ENCODE peak calls at places on chromosome 9, in nine cellular contexts. One of them, this sample, is unnamed.

GRCh38 chr9:94937214-94937903 is 210.9 kb downstream of the AOPEP start:
- DNase-seq in RPMI8226: no peak
- DNase-seq in ecto neural progenitor cell: no peak
- DNase-seq in foreskin keratinocyte: no peak
- DNase-seq in NCI-H1092 treated with DMSO at 0.1 percent for 48 hours: no peak
- DNase-seq in CD8-positive, alpha-beta memory T cell: no peak
- DNase-seq in SW 1271: peak; percentile 18
- DNase-seq in GF-D8: no peak
- DNase-seq in GM12891: no peak
- DNase-seq in this sample: no peak

GRCh38 chr9:122393284-122393983 is 22.6 kb downstream of the PTGS1 start:
- DNase-seq in GM12891: no peak
- DNase-seq in foreskin keratinocyte: no peak
- DNase-seq in NCI-H1092 treated with DMSO at 0.1 percent for 48 hours: no peak
- DNase-seq in RPMI8226: no peak
- DNase-seq in ecto neural progenitor cell: no peak
- DNase-seq in SW 1271: no peak
- DNase-seq in GF-D8: no peak
- DNase-seq in CD8-positive, alpha-beta memory T cell: no peak
- DNase-seq in this sample: no peak

GRCh38 chr9:121538221-121538620 is 38.6 kb upstream of the GGTA1 start:
- DNase-seq in NCI-H1092 treated with DMSO at 0.1 percent for 48 hours: no peak
- DNase-seq in RPMI8226: peak; percentile 43
- DNase-seq in ecto neural progenitor cell: no peak
- DNase-seq in GF-D8: no peak
- DNase-seq in foreskin keratinocyte: no peak
- DNase-seq in GM12891: no peak
- DNase-seq in SW 1271: no peak
- DNase-seq in CD8-positive, alpha-beta memory T cell: no peak
- DNase-seq in this sample: no peak

GRCh38 chr9:93136011-93136440 is 2.0 kb upstream of the NINJ1 start:
- DNase-seq in foreskin keratinocyte: no peak
- DNase-seq in SW 1271: no peak
- DNase-seq in NCI-H1092 treated with DMSO at 0.1 percent for 48 hours: peak; percentile 76
- DNase-seq in GM12891: no peak
- DNase-seq in ecto neural progenitor cell: no peak
- DNase-seq in CD8-positive, alpha-beta memory T cell: no peak
- DNase-seq in RPMI8226: no peak
- DNase-seq in GF-D8: no peak
- DNase-seq in this sample: no peak

GRCh38 chr9:107439991-107440456 is 49.5 kb downstream of the KLF4 start:
- DNase-seq in RPMI8226: no peak
- DNase-seq in CD8-positive, alpha-beta memory T cell: no peak
- DNase-seq in foreskin keratinocyte: no peak
- DNase-seq in GF-D8: no peak
- DNase-seq in ecto neural progenitor cell: peak; percentile 58
- DNase-seq in NCI-H1092 treated with DMSO at 0.1 percent for 48 hours: no peak
- DNase-seq in SW 1271: no peak
- DNase-seq in GM12891: no peak
- DNase-seq in this sample: no peak

GRCh38 chr9:18976368-18977238 is 56.4 kb downstream of the SAXO1 start:
- DNase-seq in SW 1271: no peak
- DNase-seq in NCI-H1092 treated with DMSO at 0.1 percent for 48 hours: no peak
- DNase-seq in ecto neural progenitor cell: no peak
- DNase-seq in RPMI8226: no peak
- DNase-seq in GM12891: no peak
- DNase-seq in GF-D8: no peak
- DNase-seq in CD8-positive, alpha-beta memory T cell: no peak
- DNase-seq in foreskin keratinocyte: peak; percentile 75
- DNase-seq in this sample: no peak

GRCh38 chr9:90538566-90538965 is 104.1 kb downstream of the DIRAS2 start:
- DNase-seq in GF-D8: no peak
- DNase-seq in RPMI8226: no peak
- DNase-seq in CD8-positive, alpha-beta memory T cell: no peak
- DNase-seq in NCI-H1092 treated with DMSO at 0.1 percent for 48 hours: no peak
- DNase-seq in foreskin keratinocyte: no peak
- DNase-seq in ecto neural progenitor cell: no peak
- DNase-seq in SW 1271: no peak
- DNase-seq in GM12891: no peak
- DNase-seq in this sample: no peak

GRCh38 chr9:20408513-20408912 is 213.8 kb downstream of the MLLT3 start:
- DNase-seq in foreskin keratinocyte: no peak
- DNase-seq in GF-D8: no peak
- DNase-seq in SW 1271: no peak
- DNase-seq in RPMI8226: no peak
- DNase-seq in CD8-positive, alpha-beta memory T cell: no peak
- DNase-seq in GM12891: no peak
- DNase-seq in ecto neural progenitor cell: no peak
- DNase-seq in NCI-H1092 treated with DMSO at 0.1 percent for 48 hours: no peak
- DNase-seq in this sample: no peak

GRCh38 chr9:110895141-110895912 is 142.9 kb downstream of the LPAR1 start:
- DNase-seq in foreskin keratinocyte: no peak
- DNase-seq in GF-D8: no peak
- DNase-seq in SW 1271: no peak
- DNase-seq in GM12891: no peak
- DNase-seq in ecto neural progenitor cell: no peak
- DNase-seq in NCI-H1092 treated with DMSO at 0.1 percent for 48 hours: no peak
- DNase-seq in CD8-positive, alpha-beta memory T cell: no peak
- DNase-seq in RPMI8226: no peak
- DNase-seq in this sample: no peak

GRCh38 chr9:99056876-99057664 is 47.8 kb upstream of the TGFBR1 start:
- DNase-seq in GM12891: no peak
- DNase-seq in GF-D8: no peak
- DNase-seq in RPMI8226: no peak
- DNase-seq in SW 1271: no peak
- DNase-seq in ecto neural progenitor cell: no peak
- DNase-seq in foreskin keratinocyte: peak; percentile 70
- DNase-seq in NCI-H1092 treated with DMSO at 0.1 percent for 48 hours: no peak
- DNase-seq in CD8-positive, alpha-beta memory T cell: no peak
- DNase-seq in this sample: peak; percentile 16

GRCh38 chr9:124868511-124869465 is 6.9 kb downstream of the ARPC5L start:
- DNase-seq in ecto neural progenitor cell: peak; percentile 90
- DNase-seq in SW 1271: peak; percentile 67
- DNase-seq in CD8-positive, alpha-beta memory T cell: peak; percentile 91
- DNase-seq in RPMI8226: peak; percentile 97
- DNase-seq in GF-D8: peak; percentile 70
- DNase-seq in NCI-H1092 treated with DMSO at 0.1 percent for 48 hours: peak; percentile 77
- DNase-seq in foreskin keratinocyte: peak; percentile 60
- DNase-seq in GM12891: peak; percentile 95
- DNase-seq in this sample: peak; percentile 91

GRCh38 chr9:75132244-75132643 is 43.9 kb downstream of the OSTF1 start:
- DNase-seq in foreskin keratinocyte: no peak
- DNase-seq in GF-D8: no peak
- DNase-seq in NCI-H1092 treated with DMSO at 0.1 percent for 48 hours: no peak
- DNase-seq in GM12891: no peak
- DNase-seq in CD8-positive, alpha-beta memory T cell: no peak
- DNase-seq in RPMI8226: no peak
- DNase-seq in ecto neural progenitor cell: no peak
- DNase-seq in SW 1271: no peak
- DNase-seq in this sample: peak; percentile 69

GRCh38 chr9:131677445-131678180 is 62.3 kb downstream of the RAPGEF1 start:
- DNase-seq in ecto neural progenitor cell: no peak
- DNase-seq in foreskin keratinocyte: no peak
- DNase-seq in CD8-positive, alpha-beta memory T cell: no peak
- DNase-seq in GM12891: no peak
- DNase-seq in RPMI8226: peak; percentile 74
- DNase-seq in NCI-H1092 treated with DMSO at 0.1 percent for 48 hours: no peak
- DNase-seq in GF-D8: no peak
- DNase-seq in SW 1271: no peak
- DNase-seq in this sample: no peak

GRCh38 chr9:35981704-35982103 is 23.8 kb upstream of the OR2S2 start:
- DNase-seq in GM12891: no peak
- DNase-seq in SW 1271: no peak
- DNase-seq in RPMI8226: no peak
- DNase-seq in foreskin keratinocyte: no peak
- DNase-seq in ecto neural progenitor cell: no peak
- DNase-seq in GF-D8: no peak
- DNase-seq in NCI-H1092 treated with DMSO at 0.1 percent for 48 hours: no peak
- DNase-seq in CD8-positive, alpha-beta memory T cell: no peak
- DNase-seq in this sample: no peak

GRCh38 chr9:31799953-31800609 is 584.4 kb upstream of the ACO1 start:
- DNase-seq in SW 1271: no peak
- DNase-seq in ecto neural progenitor cell: no peak
- DNase-seq in RPMI8226: no peak
- DNase-seq in GM12891: no peak
- DNase-seq in GF-D8: no peak
- DNase-seq in NCI-H1092 treated with DMSO at 0.1 percent for 48 hours: peak; percentile 79
- DNase-seq in CD8-positive, alpha-beta memory T cell: peak; percentile 9
- DNase-seq in foreskin keratinocyte: peak; percentile 11
- DNase-seq in this sample: no peak

GRCh38 chr9:77981332-77981731 is 50.3 kb downstream of the GNAQ start:
- DNase-seq in foreskin keratinocyte: peak; percentile 82
- DNase-seq in RPMI8226: no peak
- DNase-seq in GM12891: no peak
- DNase-seq in SW 1271: no peak
- DNase-seq in GF-D8: peak; percentile 59
- DNase-seq in CD8-positive, alpha-beta memory T cell: no peak
- DNase-seq in ecto neural progenitor cell: no peak
- DNase-seq in NCI-H1092 treated with DMSO at 0.1 percent for 48 hours: no peak
- DNase-seq in this sample: peak; percentile 72

GRCh38 chr9:3880851-3881250 is 355.1 kb upstream of the RFX3 start:
- DNase-seq in GF-D8: no peak
- DNase-seq in ecto neural progenitor cell: no peak
- DNase-seq in GM12891: no peak
- DNase-seq in foreskin keratinocyte: peak; percentile 81
- DNase-seq in NCI-H1092 treated with DMSO at 0.1 percent for 48 hours: no peak
- DNase-seq in RPMI8226: no peak
- DNase-seq in CD8-positive, alpha-beta memory T cell: no peak
- DNase-seq in SW 1271: no peak
- DNase-seq in this sample: no peak

GRCh38 chr9:103152473-103152872 is 157.3 kb downstream of the CYLC2 start:
- DNase-seq in SW 1271: no peak
- DNase-seq in foreskin keratinocyte: no peak
- DNase-seq in GF-D8: no peak
- DNase-seq in GM12891: no peak
- DNase-seq in NCI-H1092 treated with DMSO at 0.1 percent for 48 hours: no peak
- DNase-seq in ecto neural progenitor cell: no peak
- DNase-seq in CD8-positive, alpha-beta memory T cell: no peak
- DNase-seq in RPMI8226: no peak
- DNase-seq in this sample: no peak

GRCh38 chr9:136305822-136306690 is 2.2 kb upstream of the CCDC187 start:
- DNase-seq in foreskin keratinocyte: no peak
- DNase-seq in RPMI8226: no peak
- DNase-seq in SW 1271: no peak
- DNase-seq in CD8-positive, alpha-beta memory T cell: no peak
- DNase-seq in NCI-H1092 treated with DMSO at 0.1 percent for 48 hours: no peak
- DNase-seq in GM12891: no peak
- DNase-seq in ecto neural progenitor cell: no peak
- DNase-seq in GF-D8: no peak
- DNase-seq in this sample: no peak

GRCh38 chr9:108815156-108815555 is 40.6 kb downstream of the ACTL7B start:
- DNase-seq in foreskin keratinocyte: no peak
- DNase-seq in GF-D8: no peak
- DNase-seq in CD8-positive, alpha-beta memory T cell: no peak
- DNase-seq in NCI-H1092 treated with DMSO at 0.1 percent for 48 hours: no peak
- DNase-seq in GM12891: no peak
- DNase-seq in RPMI8226: no peak
- DNase-seq in SW 1271: no peak
- DNase-seq in ecto neural progenitor cell: no peak
- DNase-seq in this sample: no peak

GRCh38 chr9:121286973-121287721 is 19.2 kb downstream of the GSN start:
- DNase-seq in GM12891: no peak
- DNase-seq in ecto neural progenitor cell: peak; percentile 67
- DNase-seq in SW 1271: peak; percentile 87
- DNase-seq in GF-D8: peak; percentile 52
- DNase-seq in RPMI8226: no peak
- DNase-seq in NCI-H1092 treated with DMSO at 0.1 percent for 48 hours: no peak
- DNase-seq in CD8-positive, alpha-beta memory T cell: no peak
- DNase-seq in foreskin keratinocyte: peak; percentile 97
- DNase-seq in this sample: peak; percentile 78

GRCh38 chr9:70011366-70011765 is 32.3 kb upstream of the MAMDC2 start:
- DNase-seq in foreskin keratinocyte: no peak
- DNase-seq in RPMI8226: no peak
- DNase-seq in NCI-H1092 treated with DMSO at 0.1 percent for 48 hours: no peak
- DNase-seq in GF-D8: no peak
- DNase-seq in GM12891: no peak
- DNase-seq in CD8-positive, alpha-beta memory T cell: no peak
- DNase-seq in SW 1271: no peak
- DNase-seq in ecto neural progenitor cell: no peak
- DNase-seq in this sample: no peak

GRCh38 chr9:93143830-93144530 is 9.9 kb upstream of the NINJ1 start:
- DNase-seq in CD8-positive, alpha-beta memory T cell: peak; percentile 84
- DNase-seq in foreskin keratinocyte: no peak
- DNase-seq in GM12891: no peak
- DNase-seq in ecto neural progenitor cell: peak; percentile 42
- DNase-seq in RPMI8226: peak; percentile 87
- DNase-seq in NCI-H1092 treated with DMSO at 0.1 percent for 48 hours: no peak
- DNase-seq in GF-D8: no peak
- DNase-seq in SW 1271: no peak
- DNase-seq in this sample: no peak

GRCh38 chr9:68427216-68427994 is 71.0 kb downstream of the PGM5 start:
- DNase-seq in ecto neural progenitor cell: peak; percentile 50
- DNase-seq in RPMI8226: no peak
- DNase-seq in CD8-positive, alpha-beta memory T cell: no peak
- DNase-seq in SW 1271: no peak
- DNase-seq in NCI-H1092 treated with DMSO at 0.1 percent for 48 hours: no peak
- DNase-seq in foreskin keratinocyte: no peak
- DNase-seq in GF-D8: no peak
- DNase-seq in GM12891: no peak
- DNase-seq in this sample: no peak

GRCh38 chr9:126062158-126062929 is 264.3 kb upstream of the MVB12B start:
- DNase-seq in SW 1271: no peak
- DNase-seq in GM12891: no peak
- DNase-seq in NCI-H1092 treated with DMSO at 0.1 percent for 48 hours: no peak
- DNase-seq in RPMI8226: no peak
- DNase-seq in CD8-positive, alpha-beta memory T cell: no peak
- DNase-seq in foreskin keratinocyte: no peak
- DNase-seq in ecto neural progenitor cell: no peak
- DNase-seq in GF-D8: no peak
- DNase-seq in this sample: no peak

GRCh38 chr9:19498015-19498414 is 89.2 kb downstream of the ACER2 start:
- DNase-seq in GM12891: no peak
- DNase-seq in GF-D8: no peak
- DNase-seq in CD8-positive, alpha-beta memory T cell: no peak
- DNase-seq in RPMI8226: no peak
- DNase-seq in foreskin keratinocyte: no peak
- DNase-seq in ecto neural progenitor cell: no peak
- DNase-seq in NCI-H1092 treated with DMSO at 0.1 percent for 48 hours: no peak
- DNase-seq in SW 1271: no peak
- DNase-seq in this sample: no peak

GRCh38 chr9:85117831-85118230 is 448.3 kb downstream of the NTRK2 start:
- DNase-seq in GM12891: no peak
- DNase-seq in GF-D8: no peak
- DNase-seq in SW 1271: no peak
- DNase-seq in foreskin keratinocyte: no peak
- DNase-seq in ecto neural progenitor cell: no peak
- DNase-seq in RPMI8226: no peak
- DNase-seq in NCI-H1092 treated with DMSO at 0.1 percent for 48 hours: no peak
- DNase-seq in CD8-positive, alpha-beta memory T cell: no peak
- DNase-seq in this sample: no peak

This sample was measured in HL-60.